ENCODE peak calls at places on chromosomes 6 and 20, in eight cellular contexts. E is CMK; W is Daoy; L is SK-N-SH; U is stimulated activated CD8-positive, alpha-beta memory T cell treated with anti-CD3 and anti-CD28 coated beads, Interleukin-7, amount 100 ng/mL, for 1 hour; Q is NAMALWA; F is CD8-positive, alpha-beta T cell; Z is A549. G is an unnamed sample.

GRCh38 chr20:3283222-3283820 is 44.3 kb upstream of the SLC4A11 start:
- DNase-seq in Z (no peak), L (peak), U (no peak), E (no peak), W (no peak), F (no peak), Q (no peak), G (no peak)

GRCh38 chr20:25148181-25148981 is 47.1 kb upstream of the ENTPD6 start:
- DNase-seq in U (peak), W (no peak), L (peak), Q (no peak), E (no peak), F (peak), Z (no peak), G (peak)

GRCh38 chr20:2800590-2801458 is at the start of gene CPXM1:
- DNase-seq in W (peak), U (no peak), L (peak), E (peak), Z (no peak), F (no peak), Q (peak), G (peak)

GRCh38 chr6:149234051-149234962 is 83.2 kb upstream of the TAB2 start:
- DNase-seq in W (peak), E (no peak), U (no peak), F (peak), L (no peak), Z (peak), Q (no peak), G (peak)

GRCh38 chr20:56575961-56576360 is 42.9 kb downstream of the FAM209B start:
- DNase-seq in F (no peak), Q (no peak), Z (no peak), L (no peak), W (no peak), E (no peak), U (no peak), G (no peak)

GRCh38 chr20:63167026-63167917 is 48.7 kb downstream of the YTHDF1 start:
- DNase-seq in F (no peak), Q (no peak), U (no peak), Z (no peak), E (no peak), W (no peak), L (peak), G (no peak)

GRCh38 chr20:59078231-59078630 is 35.6 kb upstream of the PRELID3B start:
- DNase-seq in Q (no peak), E (no peak), W (peak), L (no peak), Z (no peak), F (no peak), U (no peak), G (no peak)

GRCh38 chr6:8170245-8170644 is 67.9 kb upstream of the EEF1E1 start:
- DNase-seq in Z (no peak), E (no peak), U (no peak), F (no peak), W (no peak), Q (no peak), L (no peak), G (no peak)

GRCh38 chr20:25035924-25036323 is 22.0 kb downstream of the ACSS1 start:
- DNase-seq in F (peak), U (no peak), L (no peak), E (no peak), Z (no peak), W (no peak), Q (peak), G (no peak)

GRCh38 chr6:109304284-109305015 is 77.8 kb downstream of the CD164 start:
- DNase-seq in F (no peak), E (peak), W (peak), U (no peak), Q (peak), L (no peak), Z (no peak), G (no peak)

GRCh38 chr6:169312658-169313346 is 59.2 kb upstream of the THBS2 start:
- DNase-seq in E (no peak), L (no peak), W (peak), Z (no peak), F (no peak), Q (no peak), U (no peak), G (no peak)

GRCh38 chr20:10922941-10923340 is 249.1 kb upstream of the JAG1 start:
- DNase-seq in W (peak), U (no peak), Q (no peak), F (no peak), E (no peak), Z (no peak), L (no peak), G (peak)

GRCh38 chr20:5181492-5181891 is 54.7 kb downstream of the CDS2 start:
- DNase-seq in E (no peak), L (no peak), W (no peak), Z (no peak), Q (no peak), U (no peak), F (no peak), G (no peak)

GRCh38 chr6:158909938-158910337 is 90.1 kb downstream of the RSPH3 start:
- DNase-seq in Z (no peak), W (no peak), U (no peak), L (no peak), F (no peak), E (no peak), Q (peak), G (no peak)

GRCh38 chr6:14896475-14896874 is 349.4 kb upstream of the JARID2 start:
- DNase-seq in L (no peak), F (no peak), E (no peak), U (no peak), Z (no peak), Q (no peak), W (no peak), G (no peak)

GRCh38 chr6:136886110-136886509 is 36.0 kb upstream of the SLC35D3 start:
- DNase-seq in F (no peak), U (no peak), Q (no peak), Z (peak), E (no peak), W (no peak), L (no peak), G (no peak)

G was measured in dermis blood vessel endothelial cell.